ENCODE peak calls at places on chromosomes 13 and 19, in five cellular contexts. V, I, U, O and Z are unnamed samples.

GRCh38 chr19:50556236-50557008 is 11.8 kb downstream of the LRRC4B start:
- DNase-seq in U (peak), O (peak), V (peak), I (peak), Z (peak)

GRCh38 chr19:40627486-40628279 is 26.5 kb downstream of the LTBP4 start:
- DNase-seq in V (no peak), U (no peak), I (no peak), O (no peak), Z (no peak)

GRCh38 chr13:37446503-37446902 is 152.1 kb downstream of the POSTN start:
- DNase-seq in U (no peak), I (peak), O (peak), V (peak), Z (no peak)

GRCh38 chr19:30564551-30565011 is 192.4 kb downstream of the ZNF536 start:
- DNase-seq in U (no peak), O (no peak), I (no peak), V (no peak), Z (no peak)

GRCh38 chr13:50685491-50685890 is 158.0 kb downstream of the DLEU7 start:
- DNase-seq in U (peak), I (peak), V (peak), O (peak), Z (peak)

GRCh38 chr19:21084343-21084742 is 2.3 kb downstream of the ZNF714 start:
- DNase-seq in I (peak), U (no peak), V (peak), O (no peak), Z (no peak)

GRCh38 chr19:42546831-42547500 is 18.7 kb upstream of the CEACAM1 start:
- DNase-seq in U (no peak), O (no peak), I (no peak), V (no peak), Z (no peak)

GRCh38 chr13:95002126-95002525 is 289.8 kb upstream of the SOX21 start:
- DNase-seq in V (no peak), I (no peak), U (no peak), O (no peak), Z (no peak)

GRCh38 chr19:47613165-47614146 is 4.5 kb downstream of the BICRA start:
- DNase-seq in I (peak), V (peak), U (no peak), O (peak), Z (no peak)

GRCh38 chr19:2260341-2260751 is 4.1 kb upstream of the JSRP1 start:
- DNase-seq in V (peak), U (no peak), O (no peak), I (no peak), Z (no peak)

DNA sequence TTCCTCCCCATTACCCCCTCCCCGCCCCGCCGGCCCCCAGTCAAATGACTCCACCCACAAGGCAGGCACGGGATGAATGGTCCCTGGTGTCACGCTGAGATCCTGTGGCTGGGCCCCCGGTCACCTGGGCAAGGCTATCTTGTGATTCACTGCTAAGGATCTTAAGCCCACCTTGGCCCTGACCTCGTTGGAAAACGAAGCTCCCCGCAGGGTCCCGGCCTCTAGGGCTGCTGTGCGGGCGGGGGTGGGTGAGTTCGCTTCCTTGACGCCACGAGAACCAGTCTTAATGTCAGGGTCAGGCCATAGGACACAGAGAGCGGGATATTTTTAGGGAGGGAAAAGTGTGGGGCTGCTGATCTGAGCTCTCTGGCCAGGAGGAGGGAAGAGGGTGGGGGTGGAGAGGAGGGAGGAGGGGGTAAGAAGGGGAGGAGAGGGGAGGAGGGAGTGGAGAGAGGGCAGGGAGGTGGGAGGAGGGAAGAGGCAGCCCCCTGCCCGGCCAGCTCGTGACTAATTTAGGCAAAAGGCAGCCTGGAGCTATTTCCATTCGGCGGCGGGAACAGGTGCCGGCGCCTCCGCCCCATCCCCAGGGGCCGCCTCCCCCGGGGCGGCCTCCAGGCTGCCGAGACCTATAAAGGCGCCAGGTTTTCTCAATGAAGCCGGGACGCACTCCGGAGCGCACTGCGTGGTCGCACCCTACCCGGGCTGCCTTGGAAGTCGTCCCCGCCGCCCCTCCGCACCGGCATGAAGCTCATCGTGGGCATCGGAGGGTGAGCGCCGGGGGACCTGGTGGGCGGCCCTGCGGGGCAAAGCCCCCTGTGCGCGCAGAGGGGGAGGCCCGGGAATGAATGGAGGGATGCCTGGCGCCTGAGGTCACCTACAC is at the start of gene NMRK2:
- DNase-seq in U (no peak), V (no peak), I (no peak), O (no peak), Z (peak)
- H3K4me3 ChIP-seq in U (no peak), V (no peak), I (no peak), O (no peak), Z (peak)

DNA sequence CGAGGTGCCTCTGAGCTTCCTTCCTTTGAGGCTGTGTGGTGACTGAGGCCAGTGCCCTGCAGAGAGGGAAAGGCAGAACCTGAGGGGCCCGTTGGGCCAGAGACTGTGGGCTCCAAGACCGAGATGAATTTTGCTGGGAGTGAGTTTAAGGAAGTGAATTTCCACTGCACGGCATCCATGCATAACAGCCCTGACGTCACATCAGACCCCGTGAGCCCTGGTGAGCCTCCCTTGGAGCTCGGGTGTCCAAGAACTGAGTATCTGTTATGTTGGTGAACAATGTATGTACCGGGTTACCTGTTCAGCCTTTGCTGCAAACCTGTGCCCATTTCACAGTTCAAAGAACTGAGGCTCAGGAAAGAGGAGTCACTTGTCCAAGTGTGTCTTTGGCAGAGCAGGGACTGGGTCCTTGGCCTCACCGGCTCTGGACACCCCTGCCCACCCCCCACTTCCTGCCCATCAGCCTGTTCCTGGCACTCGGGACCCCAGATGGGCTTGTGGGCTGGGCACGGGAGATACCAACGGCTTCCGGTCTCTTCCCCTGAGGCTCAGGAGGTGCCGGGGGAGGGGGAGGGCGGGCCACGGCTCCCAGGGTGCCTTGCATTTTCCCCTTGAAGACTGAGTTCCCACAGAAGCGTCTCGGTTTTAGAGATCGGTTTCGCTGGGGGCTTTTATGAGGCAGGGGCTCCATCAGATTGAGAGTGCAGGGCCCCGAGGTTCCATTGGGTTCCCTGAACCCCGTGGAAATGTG is 33.7 kb downstream of the NFILZ start:
- DNase-seq in U (no peak), I (no peak), O (no peak), V (no peak), Z (no peak)
- H3K4me3 ChIP-seq in U (no peak), I (no peak), O (no peak), V (no peak), Z (no peak)

DNA sequence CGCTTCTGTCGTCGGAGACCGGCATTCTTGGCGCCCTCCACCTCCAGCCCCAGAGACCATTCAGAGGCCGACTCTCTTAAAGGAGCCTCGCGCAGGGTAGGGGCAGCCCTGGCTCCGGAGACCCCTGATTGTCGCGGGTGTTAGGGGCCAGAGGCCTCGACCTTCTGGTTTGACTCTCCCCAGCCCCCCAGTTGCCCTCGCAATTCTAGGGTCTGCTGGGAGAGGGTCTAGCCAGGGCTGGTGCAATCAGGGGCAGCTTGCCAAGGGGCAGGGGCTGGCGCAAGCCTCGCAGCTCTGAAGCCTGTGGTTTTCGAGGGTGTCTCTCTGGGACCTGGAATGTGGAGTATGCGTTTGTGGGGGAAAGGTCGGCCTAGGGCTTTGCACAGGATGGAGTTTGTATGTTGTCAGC is 1.6 kb upstream of the SLC7A10 start:
- DNase-seq in O (no peak), V (no peak), U (no peak), I (peak), Z (no peak)
- H3K4me3 ChIP-seq in O (no peak), V (no peak), U (peak), I (no peak), Z (no peak)

GRCh38 chr13:43267916-43268315 is 244.5 kb downstream of the DNAJC15 start:
- DNase-seq in O (no peak), U (no peak), V (no peak), I (no peak), Z (no peak)
- H3K4me3 ChIP-seq in O (no peak), U (no peak), V (no peak), I (no peak), Z (no peak)

DNA sequence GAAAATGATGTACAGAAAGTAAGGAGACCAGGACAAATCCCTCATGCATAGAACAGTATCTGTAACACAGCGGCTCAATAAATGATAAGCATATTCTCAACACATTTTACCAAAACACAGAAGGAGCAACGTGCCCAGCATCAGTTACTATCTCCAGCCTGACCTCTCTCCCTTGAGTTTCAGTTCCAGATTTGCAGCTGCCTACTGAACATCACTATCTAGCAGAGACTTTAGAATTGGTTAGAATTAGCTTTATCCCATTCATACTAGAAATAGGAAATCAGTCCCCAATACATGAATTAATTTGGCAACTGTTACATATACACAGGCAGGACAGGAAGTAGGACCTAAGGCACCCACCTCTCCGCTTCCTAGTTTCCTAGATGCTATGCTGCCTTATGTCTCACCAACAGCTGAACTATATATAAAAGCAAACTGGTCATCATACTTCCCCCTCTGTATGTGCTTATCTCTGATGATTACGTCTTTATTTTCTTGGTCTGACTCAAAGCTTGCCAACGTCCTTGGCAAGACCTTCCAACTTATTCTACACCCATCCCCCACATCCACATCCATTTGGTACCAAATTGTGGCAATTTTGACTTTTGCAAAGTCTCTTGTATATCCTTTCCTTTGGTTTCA is 61.1 kb downstream of the SACS start:
- DNase-seq in O (no peak), I (peak), U (no peak), V (peak), Z (no peak)
- H3K4me3 ChIP-seq in O (no peak), I (no peak), U (no peak), V (no peak), Z (no peak)

DNA sequence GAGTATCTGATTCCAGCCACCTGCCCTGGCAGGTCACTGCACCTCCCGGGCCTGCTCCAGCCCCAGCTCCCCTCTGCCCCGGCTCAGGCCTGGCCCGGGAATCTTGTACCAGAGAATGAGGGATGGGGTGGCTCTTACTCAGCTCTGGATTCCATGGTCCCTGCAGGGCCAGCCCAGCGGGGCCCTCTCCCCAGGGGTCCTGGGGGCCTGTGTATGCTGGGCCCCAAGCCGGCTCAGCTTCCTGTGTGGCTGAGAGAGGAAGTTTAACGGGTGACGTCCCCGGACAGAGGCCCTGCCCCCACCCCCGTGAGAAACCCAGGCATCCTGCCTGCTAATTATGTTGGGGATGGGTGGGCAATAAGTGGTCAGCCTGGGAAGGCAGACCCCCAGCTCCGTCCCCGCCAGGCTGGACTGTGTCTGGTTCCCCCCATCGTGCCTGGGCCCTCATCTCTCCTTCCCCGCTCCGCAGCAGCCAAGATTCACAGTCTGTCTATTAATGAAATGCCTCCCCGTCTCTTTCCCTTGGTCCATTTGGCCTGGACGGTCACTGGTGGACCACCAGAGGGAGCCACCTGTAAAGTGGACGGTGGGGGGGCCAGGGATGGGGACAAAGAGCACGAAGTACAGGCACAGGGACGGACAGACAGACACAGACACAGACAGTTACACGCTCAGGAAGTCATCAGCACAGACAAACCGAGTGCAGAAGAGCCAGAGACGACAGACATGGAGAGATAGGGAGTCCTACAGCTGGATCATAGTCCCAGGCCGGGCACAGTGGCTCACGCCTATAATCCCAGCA is at the start of gene DENND1C:
- DNase-seq in I (no peak), U (no peak), O (no peak), V (no peak), Z (no peak)
- H3K4me3 ChIP-seq in I (no peak), U (peak), O (no peak), V (no peak), Z (no peak)

GRCh38 chr13:99406799-99407201 is 94.5 kb upstream of the TM9SF2 start:
- DNase-seq in U (no peak), O (no peak), V (no peak), I (peak), Z (no peak)
- H3K4me3 ChIP-seq in U (no peak), O (no peak), V (no peak), I (no peak), Z (no peak)

GRCh38 chr13:99729745-99730144 is 228.5 kb downstream of the TM9SF2 start:
- DNase-seq in I (no peak), O (no peak), U (no peak), V (no peak), Z (no peak)
- H3K4me3 ChIP-seq in I (no peak), O (no peak), U (no peak), V (no peak), Z (no peak)

GRCh38 chr19:44051654-44052402 is at the start of gene ZNF223:
- DNase-seq in O (peak), U (peak), I (peak), V (peak), Z (peak)
- H3K4me3 ChIP-seq in O (peak), U (peak), I (peak), V (peak), Z (peak)